ENCODE peak calls at places on chromosomes 2 and 18, in six cellular contexts. Q is nephron progenitor cell; V is uterus; R is stimulated activated CD4-positive, alpha-beta T cell treated with anti-CD3 and anti-CD28 coated beads, Interleukin-1b, Interleukin-23, amount 100 ng/mL, for 24 hours; D is GOT3; I is stimulated activated CD8-positive, alpha-beta memory T cell treated with anti-CD3 and anti-CD28 coated beads, Interleukin-7, amount 100 ng/mL, for 24 hours. W is an unnamed sample.
A peak's percentile ranks its signal among the peaks of the same experiment; 100 is the strongest.

GRCh38 chr2:60976875-60977561 is 40.5 kb upstream of the PEX13 start:
- DNase-seq in D (no peak), Q (no peak), V (no peak), I (no peak), R (no peak), W (no peak)

GRCh38 chr2:166000401-166000800 is 46.8 kb upstream of the TTC21B start:
- DNase-seq in V (no peak), Q (no peak), R (no peak), I (no peak), D (no peak), W (no peak)

GRCh38 chr2:85400951-85401805 is 9.0 kb downstream of the CAPG start:
- DNase-seq in Q (no peak), D (no peak), I (no peak), V (no peak), R (no peak), W (peak; percentile 59)

GRCh38 chr2:109347626-109348025 is 218.6 kb downstream of the SH3RF3 start:
- DNase-seq in R (no peak), D (no peak), Q (no peak), V (no peak), I (no peak), W (no peak)

GRCh38 chr2:44771510-44771909 is 170.0 kb upstream of the SIX3 start:
- DNase-seq in Q (no peak), D (no peak), I (no peak), V (no peak), R (no peak), W (no peak)

GRCh38 chr2:20637147-20637546 is 13.8 kb downstream of the HS1BP3 start:
- DNase-seq in I (no peak), V (peak; percentile 68), Q (no peak), R (no peak), D (no peak), W (peak; percentile 84)

GRCh38 chr18:31946305-31947046 is 3.5 kb upstream of the TRAPPC8 start:
- DNase-seq in Q (no peak), D (no peak), V (no peak), I (no peak), R (no peak), W (no peak)

GRCh38 chr18:43279015-43279758 is 1.9 kb upstream of the SYT4 start:
- DNase-seq in Q (peak; percentile 19), I (no peak), V (no peak), R (no peak), D (no peak), W (no peak)

GRCh38 chr2:62313433-62314227 is 117.7 kb downstream of the B3GNT2 start:
- DNase-seq in I (no peak), V (no peak), D (no peak), Q (no peak), R (no peak), W (no peak)

GRCh38 chr2:224104668-224105386 is 65.7 kb upstream of the SERPINE2 start:
- DNase-seq in Q (no peak), I (no peak), D (no peak), R (no peak), V (no peak), W (no peak)

GRCh38 chr2:6877402-6878305 is at the start of gene RSAD2:
- DNase-seq in R (no peak), V (peak; percentile 36), D (no peak), Q (no peak), I (no peak), W (no peak)

GRCh38 chr2:70089220-70089945 is 2.1 kb downstream of the PCBP1 start:
- DNase-seq in Q (peak; percentile 21), I (no peak), R (no peak), V (no peak), D (no peak), W (peak; percentile 62)

GRCh38 chr2:225173909-225174308 is 131.6 kb upstream of the DOCK10 start:
- DNase-seq in R (no peak), V (no peak), I (no peak), D (no peak), Q (peak; percentile 21), W (no peak)

GRCh38 chr2:204514439-204514838 is 30.8 kb upstream of the PARD3B start:
- DNase-seq in Q (no peak), R (no peak), V (no peak), I (no peak), D (no peak), W (no peak)

GRCh38 chr2:137910641-137911040 is 53.6 kb upstream of the HNMT start:
- DNase-seq in Q (no peak), V (no peak), I (no peak), D (no peak), R (no peak), W (no peak)

GRCh38 chr2:4673025-4673489 is 969.7 kb downstream of the DCDC2C start:
- DNase-seq in D (peak; percentile 14), R (no peak), V (no peak), I (no peak), Q (no peak), W (no peak)

GRCh38 chr2:27442282-27442980 is at the start of gene KRTCAP3:
- DNase-seq in D (no peak), V (no peak), Q (peak; percentile 76), R (no peak), I (no peak), W (no peak)

GRCh38 chr18:25764777-25765176 is 325.6 kb downstream of the SS18 start:
- DNase-seq in I (no peak), V (no peak), R (no peak), D (no peak), Q (no peak), W (no peak)

GRCh38 chr2:179297922-179298321 is 33.3 kb upstream of the SESTD1 start:
- DNase-seq in Q (no peak), V (no peak), D (no peak), R (no peak), I (no peak), W (no peak)

GRCh38 chr2:235220331-235220730 is 268.5 kb downstream of the SH3BP4 start:
- DNase-seq in R (no peak), V (no peak), I (no peak), D (no peak), Q (no peak), W (no peak)

GRCh38 chr18:45107425-45107824 is 426.7 kb downstream of the SETBP1 start:
- DNase-seq in D (no peak), V (no peak), Q (no peak), I (no peak), R (no peak), W (no peak)

GRCh38 chr2:10452956-10453885 is 5.1 kb upstream of the ODC1 start:
- DNase-seq in Q (no peak), R (no peak), I (no peak), D (no peak), V (no peak), W (no peak)

GRCh38 chr2:120210234-120210781 is 12.9 kb downstream of the TMEM185B start:
- DNase-seq in D (no peak), V (no peak), I (no peak), R (no peak), Q (no peak), W (no peak)

GRCh38 chr2:241970711-241971110 is 101.2 kb downstream of the RTP5 start:
- DNase-seq in D (no peak), R (no peak), V (no peak), I (no peak), Q (no peak), W (no peak)

GRCh38 chr2:39469807-39470206 is 32.7 kb upstream of the MAP4K3 start:
- DNase-seq in V (no peak), Q (peak; percentile 16), R (no peak), I (no peak), D (no peak), W (no peak)

GRCh38 chr2:201349601-201350000 is 7.5 kb downstream of the FLACC1 start:
- DNase-seq in R (no peak), V (no peak), Q (no peak), D (no peak), I (no peak), W (no peak)

GRCh38 chr2:220162320-220162719 is 534.9 kb downstream of the SLC4A3 start:
- DNase-seq in I (no peak), D (no peak), R (no peak), Q (no peak), V (no peak), W (no peak)

GRCh38 chr2:157900203-157900602 is 24.1 kb upstream of the ACVR1 start:
- DNase-seq in I (no peak), R (no peak), V (no peak), Q (no peak), D (no peak), W (no peak)

GRCh38 chr2:75108937-75109482 is 90.3 kb downstream of the TACR1 start:
- DNase-seq in R (no peak), V (no peak), Q (no peak), I (no peak), D (no peak), W (no peak)

GRCh38 chr2:168583710-168584521 is 127.8 kb downstream of the CERS6 start:
- DNase-seq in I (no peak), R (no peak), Q (no peak), D (no peak), V (peak; percentile 27), W (no peak)

GRCh38 chr2:228064796-228065315 is 116.6 kb downstream of the SPHKAP start:
- DNase-seq in I (no peak), D (no peak), Q (no peak), V (no peak), R (no peak), W (no peak)